ENCODE peak calls at places on chromosomes 12 and 14, in seven cellular contexts. J is activated CD8-positive, alpha-beta T cell treated with anti-CD3 and anti-CD28 coated beads, Interleukin-2, amount 10 ng/mL, durations not matched to agents 7 days and 5 days; O is NCI-H2029; H is epithelial cell of esophagus; U is astrocyte of the hippocampus; N is uterus; X is T follicular helper cell. S is an unnamed sample.

GRCh38 chr12:76945867-76946266 is 67.0 kb upstream of the CSRP2 start:
- DNase-seq in N (no peak), U (peak; percentile 40), O (no peak), J (no peak), X (no peak), H (peak; percentile 39), S (no peak)

GRCh38 chr12:47110706-47111391 is 31.1 kb upstream of the AMIGO2 start:
- DNase-seq in O (no peak), U (no peak), X (no peak), J (no peak), H (no peak), N (no peak), S (no peak)

GRCh38 chr12:118126119-118126757 is 9.7 kb upstream of the PEBP1 start:
- DNase-seq in X (no peak), H (no peak), U (peak; percentile 58), J (no peak), O (peak; percentile 93), N (no peak), S (peak; percentile 75)

GRCh38 chr12:104670439-104671406 is 214.0 kb downstream of the CHST11 start:
- DNase-seq in O (no peak), N (no peak), H (no peak), J (no peak), X (no peak), U (peak; percentile 20), S (peak; percentile 48)

GRCh38 chr12:32595251-32595650 is 83.8 kb upstream of the DNM1L start:
- DNase-seq in U (peak; percentile 46), J (no peak), N (no peak), O (no peak), X (no peak), H (no peak), S (no peak)

GRCh38 chr14:69288956-69289705 is 29.2 kb downstream of the GALNT16 start:
- DNase-seq in X (no peak), J (no peak), N (no peak), O (no peak), H (no peak), U (no peak), S (no peak)

GRCh38 chr14:95460647-95461478 is 55.6 kb downstream of the SYNE3 start:
- DNase-seq in O (peak; percentile 28), J (no peak), X (no peak), U (peak; percentile 93), N (peak; percentile 60), H (peak; percentile 96), S (no peak)

GRCh38 chr12:117599849-117600248 is 238.4 kb upstream of the NOS1 start:
- DNase-seq in O (no peak), J (no peak), H (no peak), X (no peak), U (no peak), N (no peak), S (no peak)

S was measured in lung.